ENCODE peak calls at places on chromosome 7, in seven cellular contexts. One of them, this sample, is unnamed.

GRCh38 chr7:32479574-32480200 is 10.5 kb downstream of the LSM5 start:
- DNase-seq in OCI-LY7: peak
- DNase-seq in HCT116: peak
- DNase-seq in upper lobe of right lung: no peak
- DNase-seq in MCF 10A: peak
- DNase-seq in choroid plexus epithelial cell: peak
- DNase-seq in NB4: peak
- DNase-seq in this sample: peak

GRCh38 chr7:130356760-130357611 is 12.4 kb downstream of the CPA5 start:
- DNase-seq in HCT116: peak
- DNase-seq in upper lobe of right lung: no peak
- DNase-seq in MCF 10A: peak
- DNase-seq in NB4: peak
- DNase-seq in choroid plexus epithelial cell: peak
- DNase-seq in OCI-LY7: no peak
- DNase-seq in this sample: no peak

GRCh38 chr7:28903779-28904538 is 54.2 kb downstream of the TRIL start:
- DNase-seq in NB4: no peak
- DNase-seq in OCI-LY7: no peak
- DNase-seq in choroid plexus epithelial cell: peak
- DNase-seq in upper lobe of right lung: no peak
- DNase-seq in MCF 10A: no peak
- DNase-seq in HCT116: no peak
- DNase-seq in this sample: no peak

GRCh38 chr7:97015787-97016391 is 8.7 kb downstream of the DLX5 start:
- DNase-seq in choroid plexus epithelial cell: no peak
- DNase-seq in upper lobe of right lung: no peak
- DNase-seq in HCT116: no peak
- DNase-seq in NB4: no peak
- DNase-seq in MCF 10A: no peak
- DNase-seq in OCI-LY7: no peak
- DNase-seq in this sample: no peak

GRCh38 chr7:107627002-107627401 is 33.6 kb upstream of the SLC26A4 start:
- DNase-seq in upper lobe of right lung: no peak
- DNase-seq in HCT116: no peak
- DNase-seq in MCF 10A: no peak
- DNase-seq in choroid plexus epithelial cell: no peak
- DNase-seq in NB4: no peak
- DNase-seq in OCI-LY7: no peak
- DNase-seq in this sample: no peak

GRCh38 chr7:91090684-91091083 is 173.5 kb upstream of the FZD1 start:
- DNase-seq in upper lobe of right lung: no peak
- DNase-seq in choroid plexus epithelial cell: no peak
- DNase-seq in OCI-LY7: no peak
- DNase-seq in HCT116: no peak
- DNase-seq in NB4: no peak
- DNase-seq in MCF 10A: no peak
- DNase-seq in this sample: no peak

GRCh38 chr7:129612112-129613015 is 844 bp downstream of the NRF1 start:
- DNase-seq in HCT116: no peak
- DNase-seq in upper lobe of right lung: peak
- DNase-seq in NB4: peak
- DNase-seq in OCI-LY7: peak
- DNase-seq in MCF 10A: peak
- DNase-seq in choroid plexus epithelial cell: peak
- DNase-seq in this sample: no peak

GRCh38 chr7:96300981-96301380 is 20.9 kb downstream of the SLC25A13 start:
- DNase-seq in upper lobe of right lung: no peak
- DNase-seq in MCF 10A: no peak
- DNase-seq in choroid plexus epithelial cell: peak
- DNase-seq in NB4: no peak
- DNase-seq in OCI-LY7: no peak
- DNase-seq in HCT116: no peak
- DNase-seq in this sample: no peak

GRCh38 chr7:7641129-7641663 is 644 bp downstream of the UMAD1 start:
- DNase-seq in HCT116: peak
- DNase-seq in OCI-LY7: no peak
- DNase-seq in upper lobe of right lung: no peak
- DNase-seq in choroid plexus epithelial cell: no peak
- DNase-seq in MCF 10A: no peak
- DNase-seq in NB4: no peak
- DNase-seq in this sample: no peak

GRCh38 chr7:70736715-70737460 is 395.1 kb upstream of the GALNT17 start:
- DNase-seq in MCF 10A: no peak
- DNase-seq in NB4: no peak
- DNase-seq in choroid plexus epithelial cell: peak
- DNase-seq in upper lobe of right lung: no peak
- DNase-seq in HCT116: no peak
- DNase-seq in OCI-LY7: no peak
- DNase-seq in this sample: no peak

GRCh38 chr7:115694424-115694823 is 336.1 kb downstream of the TFEC start:
- DNase-seq in MCF 10A: no peak
- DNase-seq in OCI-LY7: no peak
- DNase-seq in HCT116: no peak
- DNase-seq in NB4: no peak
- DNase-seq in choroid plexus epithelial cell: no peak
- DNase-seq in upper lobe of right lung: no peak
- DNase-seq in this sample: no peak

GRCh38 chr7:55546826-55547225 is 25.5 kb downstream of the VOPP1 start:
- DNase-seq in OCI-LY7: no peak
- DNase-seq in NB4: peak
- DNase-seq in choroid plexus epithelial cell: peak
- DNase-seq in HCT116: peak
- DNase-seq in upper lobe of right lung: peak
- DNase-seq in MCF 10A: peak
- DNase-seq in this sample: no peak

GRCh38 chr7:11613292-11613930 is 218.6 kb downstream of the THSD7A start:
- DNase-seq in choroid plexus epithelial cell: no peak
- DNase-seq in MCF 10A: no peak
- DNase-seq in NB4: no peak
- DNase-seq in HCT116: no peak
- DNase-seq in upper lobe of right lung: no peak
- DNase-seq in OCI-LY7: no peak
- DNase-seq in this sample: peak

GRCh38 chr7:136870799-136871487 is 2.5 kb downstream of the CHRM2 start:
- DNase-seq in MCF 10A: no peak
- DNase-seq in choroid plexus epithelial cell: no peak
- DNase-seq in HCT116: no peak
- DNase-seq in NB4: no peak
- DNase-seq in OCI-LY7: no peak
- DNase-seq in upper lobe of right lung: peak
- DNase-seq in this sample: no peak

GRCh38 chr7:1664711-1665591 is 5.1 kb upstream of the ELFN1 start:
- DNase-seq in OCI-LY7: peak
- DNase-seq in upper lobe of right lung: peak
- DNase-seq in NB4: peak
- DNase-seq in choroid plexus epithelial cell: peak
- DNase-seq in HCT116: peak
- DNase-seq in MCF 10A: peak
- DNase-seq in this sample: peak

GRCh38 chr7:137829337-137829992 is 17.3 kb downstream of the DGKI start:
- DNase-seq in HCT116: no peak
- DNase-seq in choroid plexus epithelial cell: no peak
- DNase-seq in upper lobe of right lung: no peak
- DNase-seq in OCI-LY7: no peak
- DNase-seq in NB4: no peak
- DNase-seq in MCF 10A: no peak
- DNase-seq in this sample: no peak

GRCh38 chr7:78090616-78091015 is 292.0 kb downstream of the PHTF2 start:
- DNase-seq in OCI-LY7: peak
- DNase-seq in choroid plexus epithelial cell: peak
- DNase-seq in upper lobe of right lung: no peak
- DNase-seq in NB4: no peak
- DNase-seq in HCT116: no peak
- DNase-seq in MCF 10A: no peak
- DNase-seq in this sample: no peak

GRCh38 chr7:142587578-142588191 is 161.6 kb upstream of the PRSS1 start:
- DNase-seq in upper lobe of right lung: no peak
- DNase-seq in MCF 10A: peak
- DNase-seq in OCI-LY7: peak
- DNase-seq in NB4: peak
- DNase-seq in choroid plexus epithelial cell: peak
- DNase-seq in HCT116: peak
- DNase-seq in this sample: peak
- TF ChIP-seq CTCF in upper lobe of right lung: peak
- TF ChIP-seq CTCF in MCF 10A: peak
- TF ChIP-seq CTCF in OCI-LY7: peak
- TF ChIP-seq CTCF in NB4: peak
- TF ChIP-seq CTCF in choroid plexus epithelial cell: peak
- TF ChIP-seq CTCF in HCT116: peak
- TF ChIP-seq CTCF in this sample: peak

GRCh38 chr7:158353606-158354570 is 233.7 kb downstream of the PTPRN2 start:
- DNase-seq in upper lobe of right lung: peak
- DNase-seq in NB4: peak
- DNase-seq in choroid plexus epithelial cell: peak
- DNase-seq in HCT116: peak
- DNase-seq in OCI-LY7: peak
- DNase-seq in MCF 10A: peak
- DNase-seq in this sample: no peak
- TF ChIP-seq CTCF in upper lobe of right lung: peak
- TF ChIP-seq CTCF in NB4: peak
- TF ChIP-seq CTCF in choroid plexus epithelial cell: peak
- TF ChIP-seq CTCF in HCT116: peak
- TF ChIP-seq CTCF in OCI-LY7: peak
- TF ChIP-seq CTCF in MCF 10A: peak
- TF ChIP-seq CTCF in this sample: peak

GRCh38 chr7:109479388-109479787 is 909.7 kb downstream of the DNAJB9 start:
- DNase-seq in MCF 10A: peak
- DNase-seq in choroid plexus epithelial cell: peak
- DNase-seq in NB4: peak
- DNase-seq in OCI-LY7: no peak
- DNase-seq in upper lobe of right lung: no peak
- DNase-seq in HCT116: no peak
- DNase-seq in this sample: no peak
- TF ChIP-seq CTCF in MCF 10A: peak
- TF ChIP-seq CTCF in choroid plexus epithelial cell: no peak
- TF ChIP-seq CTCF in NB4: no peak
- TF ChIP-seq CTCF in OCI-LY7: peak
- TF ChIP-seq CTCF in upper lobe of right lung: no peak
- TF ChIP-seq CTCF in HCT116: peak
- TF ChIP-seq CTCF in this sample: no peak

GRCh38 chr7:149007615-149008014 is 20.7 kb downstream of the PDIA4 start:
- DNase-seq in NB4: peak
- DNase-seq in MCF 10A: no peak
- DNase-seq in upper lobe of right lung: peak
- DNase-seq in OCI-LY7: no peak
- DNase-seq in HCT116: no peak
- DNase-seq in choroid plexus epithelial cell: peak
- DNase-seq in this sample: no peak

GRCh38 chr7:149006345-149006725 is 22.0 kb downstream of the PDIA4 start:
- DNase-seq in NB4: no peak
- DNase-seq in HCT116: no peak
- DNase-seq in choroid plexus epithelial cell: no peak
- DNase-seq in MCF 10A: no peak
- DNase-seq in upper lobe of right lung: no peak
- DNase-seq in OCI-LY7: no peak
- DNase-seq in this sample: no peak

GRCh38 chr7:149007146-149007545 is 21.2 kb downstream of the PDIA4 start:
- DNase-seq in OCI-LY7: no peak
- DNase-seq in MCF 10A: no peak
- DNase-seq in choroid plexus epithelial cell: no peak
- DNase-seq in NB4: no peak
- DNase-seq in HCT116: no peak
- DNase-seq in upper lobe of right lung: peak
- DNase-seq in this sample: no peak

GRCh38 chr7:149004405-149005370 is 23.6 kb downstream of the PDIA4 start:
- DNase-seq in MCF 10A: no peak
- DNase-seq in NB4: no peak
- DNase-seq in HCT116: no peak
- DNase-seq in choroid plexus epithelial cell: peak
- DNase-seq in upper lobe of right lung: no peak
- DNase-seq in OCI-LY7: no peak
- DNase-seq in this sample: no peak

DNA sequence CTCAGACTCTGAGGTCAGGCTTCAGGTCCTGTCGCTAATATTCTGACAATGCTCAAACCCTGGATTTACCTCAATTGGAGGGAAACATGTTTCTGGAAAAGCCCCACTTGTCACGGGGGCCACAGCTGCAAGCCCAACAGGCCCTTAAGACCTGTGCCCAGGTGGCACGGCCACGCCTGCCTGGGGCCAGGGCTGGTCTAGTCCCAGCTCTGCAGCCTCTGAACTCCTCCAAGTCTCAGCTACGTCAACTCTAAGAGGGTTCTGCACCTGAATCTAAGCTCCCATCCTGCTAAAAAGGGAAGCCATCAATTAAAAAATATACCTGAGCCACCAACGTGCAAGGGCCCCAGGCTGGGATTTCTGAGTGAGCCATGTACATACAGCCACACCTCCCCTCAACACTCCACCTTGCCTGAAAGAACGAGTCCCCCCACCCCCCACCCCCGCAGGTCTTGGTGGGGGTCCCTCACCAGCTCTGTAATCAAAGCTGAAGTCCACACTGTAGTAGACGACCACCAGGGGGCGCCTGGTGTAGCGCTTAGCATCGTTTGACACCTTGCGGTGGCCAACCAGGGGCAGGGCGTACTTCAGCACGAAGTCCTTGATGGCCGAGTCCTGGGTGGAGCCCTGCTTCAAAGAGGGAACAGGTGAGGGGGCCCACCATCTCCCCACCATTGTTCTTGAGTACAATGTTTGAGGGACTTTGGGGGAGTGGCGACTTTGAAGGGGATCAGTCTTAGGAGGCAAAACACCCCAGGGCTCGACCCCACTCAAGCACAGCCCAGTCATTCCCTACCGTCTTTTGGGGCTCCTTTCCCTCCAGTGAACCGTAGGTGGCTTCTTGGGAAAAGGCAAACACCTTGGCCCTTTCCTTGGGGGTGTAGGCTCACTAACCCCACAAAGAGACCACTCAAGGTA is 22.6 kb downstream of the PDIA4 start:
- DNase-seq in upper lobe of right lung: peak
- DNase-seq in NB4: peak
- DNase-seq in choroid plexus epithelial cell: peak
- DNase-seq in HCT116: peak
- DNase-seq in MCF 10A: peak
- DNase-seq in OCI-LY7: peak
- DNase-seq in this sample: peak
- TF ChIP-seq CTCF in upper lobe of right lung: peak
- TF ChIP-seq CTCF in NB4: peak
- TF ChIP-seq CTCF in choroid plexus epithelial cell: peak
- TF ChIP-seq CTCF in HCT116: peak
- TF ChIP-seq CTCF in MCF 10A: peak
- TF ChIP-seq CTCF in OCI-LY7: peak
- TF ChIP-seq CTCF in this sample: peak

GRCh38 chr7:74165867-74166593 is 8.1 kb upstream of the EIF4H start:
- DNase-seq in choroid plexus epithelial cell: no peak
- DNase-seq in HCT116: no peak
- DNase-seq in MCF 10A: no peak
- DNase-seq in upper lobe of right lung: no peak
- DNase-seq in NB4: no peak
- DNase-seq in OCI-LY7: no peak
- DNase-seq in this sample: no peak

DNA sequence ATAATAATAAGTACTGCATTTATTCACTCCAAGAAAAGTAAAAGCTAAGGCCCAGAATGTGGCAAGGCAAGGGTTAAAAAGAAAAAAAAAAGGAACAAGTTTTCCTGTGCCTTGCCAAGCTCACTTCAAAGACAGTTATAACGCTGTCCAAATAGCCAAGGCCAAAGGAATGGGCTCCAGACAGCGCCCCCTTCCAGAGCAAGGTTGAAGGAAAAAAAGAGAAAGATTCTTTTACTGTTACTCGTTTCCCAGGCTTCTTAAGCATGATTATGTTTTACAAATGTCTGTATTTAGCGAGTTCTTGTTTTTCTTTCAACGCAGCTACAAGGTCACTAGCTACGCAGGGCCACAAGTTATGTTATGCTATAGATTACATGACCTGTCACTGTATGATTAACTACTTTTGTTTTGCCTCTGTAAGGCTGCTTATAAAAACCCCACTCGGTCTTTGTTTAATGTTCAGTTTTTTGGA is 9.1 kb upstream of the EIF4H start:
- DNase-seq in OCI-LY7: no peak
- DNase-seq in NB4: peak
- DNase-seq in MCF 10A: no peak
- DNase-seq in HCT116: no peak
- DNase-seq in upper lobe of right lung: no peak
- DNase-seq in choroid plexus epithelial cell: peak
- DNase-seq in this sample: no peak
- TF ChIP-seq CTCF in OCI-LY7: peak
- TF ChIP-seq CTCF in NB4: peak
- TF ChIP-seq CTCF in MCF 10A: peak
- TF ChIP-seq CTCF in HCT116: peak
- TF ChIP-seq CTCF in upper lobe of right lung: peak
- TF ChIP-seq CTCF in choroid plexus epithelial cell: peak
- TF ChIP-seq CTCF in this sample: peak

This sample was measured in GM10248.